ENCODE peak calls at places on chromosomes 7 and 10, in ten cellular contexts. J is choroid plexus epithelial cell, A is GM23338, D is epithelial cell of esophagus, X is astrocyte, V is stomach, K is sigmoid colon, I is psoas muscle, B is osteoblast, H is tibial artery. C is an unnamed sample.

GRCh38 chr10:14438057-14438456 is 107.3 kb upstream of the FRMD4A start:
- DNase-seq in J (no peak), A (no peak), D (no peak), X (no peak), V (no peak), K (no peak), I (no peak), B (no peak), H (no peak), C (no peak)

GRCh38 chr10:104811166-104811565 is 170.1 kb downstream of the SORCS3 start:
- DNase-seq in J (no peak), A (no peak), D (no peak), X (no peak), V (no peak), K (no peak), I (no peak), B (no peak), H (no peak), C (no peak)

GRCh38 chr7:15947749-15948148 is 261.3 kb upstream of the MEOX2 start:
- DNase-seq in J (peak), A (no peak), D (no peak), X (no peak), V (no peak), K (no peak), I (no peak), B (no peak), H (no peak), C (peak)

GRCh38 chr10:66784796-66785195 is 141.0 kb upstream of the LRRTM3 start:
- DNase-seq in J (no peak), A (no peak), D (no peak), X (peak), V (no peak), K (no peak), I (no peak), B (no peak), H (no peak), C (no peak)

GRCh38 chr10:129945941-129946760 is 17.9 kb downstream of the EBF3 start:
- DNase-seq in J (no peak), A (no peak), D (no peak), X (no peak), V (peak), K (peak), I (peak), B (peak), H (no peak), C (no peak)

GRCh38 chr7:2037805-2038635 is 194.7 kb downstream of the MAD1L1 start:
- DNase-seq in J (peak), A (no peak), D (no peak), X (peak), V (peak), K (peak), I (peak), B (peak), H (peak), C (no peak)

GRCh38 chr7:17941171-17941490 is 837 bp upstream of the SNX13 start:
- DNase-seq in J (peak), A (peak), D (peak), X (no peak), V (no peak), K (no peak), I (no peak), B (no peak), H (no peak), C (no peak)

GRCh38 chr10:50593523-50593922 is 30.2 kb downstream of the SGMS1 start:
- DNase-seq in J (peak), A (no peak), D (no peak), X (peak), V (no peak), K (no peak), I (no peak), B (no peak), H (no peak), C (no peak)

GRCh38 chr10:125033146-125033924 is 91.4 kb downstream of the ZRANB1 start:
- DNase-seq in J (no peak), A (no peak), D (no peak), X (no peak), V (no peak), K (no peak), I (no peak), B (no peak), H (no peak), C (no peak)

GRCh38 chr7:73701357-73701995 is 18.0 kb downstream of the STX1A start:
- DNase-seq in J (peak), A (peak), D (peak), X (peak), V (no peak), K (no peak), I (no peak), B (peak), H (no peak), C (no peak)

GRCh38 chr10:77360121-77360520 is 277.5 kb downstream of the KCNMA1 start:
- DNase-seq in J (no peak), A (no peak), D (peak), X (no peak), V (no peak), K (no peak), I (no peak), B (no peak), H (no peak), C (no peak)

GRCh38 chr7:1033546-1034145 is 10.7 kb upstream of the GPR146 start:
- DNase-seq in J (no peak), A (no peak), D (no peak), X (no peak), V (no peak), K (no peak), I (no peak), B (no peak), H (no peak), C (no peak)

GRCh38 chr10:112040696-112041095 is 142.9 kb downstream of the GPAM start:
- DNase-seq in J (no peak), A (no peak), D (no peak), X (no peak), V (no peak), K (no peak), I (no peak), B (no peak), H (no peak), C (no peak)

GRCh38 chr7:110224643-110225042 is 866.3 kb upstream of the LRRN3 start:
- DNase-seq in J (peak), A (no peak), D (peak), X (peak), V (no peak), K (no peak), I (no peak), B (no peak), H (no peak), C (no peak)

GRCh38 chr10:114181971-114182370 is 2.8 kb downstream of the TDRD1 start:
- DNase-seq in J (no peak), A (no peak), D (no peak), X (no peak), V (peak), K (no peak), I (peak), B (peak), H (no peak), C (no peak)

GRCh38 chr7:30164567-30164966 is 29.8 kb downstream of the MTURN start:
- DNase-seq in J (peak), A (peak), D (peak), X (peak), V (no peak), K (no peak), I (no peak), B (peak), H (no peak), C (no peak)

GRCh38 chr10:124983321-124983720 is 41.4 kb downstream of the ZRANB1 start:
- DNase-seq in J (no peak), A (peak), D (no peak), X (peak), V (no peak), K (no peak), I (no peak), B (no peak), H (no peak), C (no peak)

GRCh38 chr10:87694011-87694794 is 34.5 kb downstream of the PAPSS2 start:
- DNase-seq in J (no peak), A (no peak), D (no peak), X (no peak), V (no peak), K (no peak), I (no peak), B (no peak), H (no peak), C (no peak)

GRCh38 chr10:91251430-91252056 is 31.1 kb downstream of the PCGF5 start:
- DNase-seq in J (peak), A (peak), D (peak), X (peak), V (peak), K (peak), I (peak), B (no peak), H (peak), C (peak)

GRCh38 chr7:30771859-30772429 is 727 bp downstream of the MINDY4 start:
- DNase-seq in J (no peak), A (no peak), D (peak), X (no peak), V (no peak), K (no peak), I (no peak), B (peak), H (no peak), C (no peak)

GRCh38 chr10:788796-789748 is 99.6 kb upstream of the DIP2C start:
- DNase-seq in J (peak), A (peak), D (peak), X (peak), V (peak), K (peak), I (no peak), B (peak), H (peak), C (no peak)

GRCh38 chr10:5828725-5829124 is 15.5 kb upstream of the GDI2 start:
- DNase-seq in J (no peak), A (no peak), D (no peak), X (no peak), V (no peak), K (peak), I (no peak), B (no peak), H (no peak), C (no peak)

GRCh38 chr10:43265799-43266721 is 805 bp downstream of the RASGEF1A start:
- DNase-seq in J (no peak), A (peak), D (peak), X (no peak), V (peak), K (no peak), I (no peak), B (peak), H (no peak), C (no peak)
- TF ChIP-seq CTCF in J (no peak), A (peak), D (no peak), X (no peak), V (no peak), K (no peak), I (peak), B (no peak), H (no peak), C (peak)

GRCh38 chr7:44981035-44981706 is 2.4 kb upstream of the MYO1G start:
- DNase-seq in J (no peak), A (peak), D (peak), X (no peak), V (no peak), K (no peak), I (no peak), B (no peak), H (no peak), C (no peak)

GRCh38 chr7:44983742-44984477 is 5.1 kb upstream of the MYO1G start:
- DNase-seq in J (no peak), A (no peak), D (no peak), X (no peak), V (no peak), K (no peak), I (no peak), B (no peak), H (no peak), C (no peak)

GRCh38 chr7:44982970-44983369 is 4.2 kb upstream of the MYO1G start:
- DNase-seq in J (no peak), A (no peak), D (no peak), X (no peak), V (no peak), K (no peak), I (no peak), B (no peak), H (no peak), C (no peak)

GRCh38 chr7:44984478-44984758 is 5.6 kb upstream of the MYO1G start:
- DNase-seq in J (no peak), A (no peak), D (no peak), X (no peak), V (no peak), K (no peak), I (no peak), B (no peak), H (no peak), C (no peak)

GRCh38 chr7:44982535-44982923 is 3.7 kb upstream of the MYO1G start:
- DNase-seq in J (no peak), A (no peak), D (no peak), X (no peak), V (no peak), K (no peak), I (no peak), B (no peak), H (no peak), C (no peak)
- H3K4me3 ChIP-seq in J (no peak), A (no peak), D (no peak), X (no peak), V (no peak), K (no peak), I (no peak), B (no peak), H (no peak), C (no peak)

DNA sequence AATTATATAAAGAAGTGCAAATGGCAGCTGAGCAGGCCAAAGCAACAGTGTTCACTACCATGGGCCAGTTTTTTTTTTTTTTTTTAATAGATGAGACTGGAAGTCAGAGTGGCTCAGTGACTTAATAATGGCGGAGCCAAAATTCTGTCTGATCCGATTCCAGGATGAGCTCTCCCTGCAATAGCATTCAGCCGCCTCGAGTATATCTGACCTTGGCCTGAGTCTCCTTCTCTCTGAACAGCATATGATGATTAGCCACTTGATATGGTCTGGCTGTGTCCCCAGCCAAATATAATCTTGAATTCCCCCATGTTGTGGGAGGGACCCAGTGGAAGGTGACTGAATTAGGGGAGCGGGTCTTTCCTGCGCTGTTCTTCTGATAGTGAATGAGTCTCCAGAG is 76.7 kb upstream of the PRLHR start:
- DNase-seq in J (no peak), A (no peak), D (no peak), X (no peak), V (no peak), K (no peak), I (no peak), B (no peak), H (no peak), C (no peak)
- TF ChIP-seq CTCF in J (no peak), A (no peak), D (no peak), X (no peak), V (no peak), K (no peak), I (no peak), B (no peak), H (no peak), C (no peak)

GRCh38 chr10:107577226-107577625 is 412.7 kb upstream of the SORCS1 start:
- DNase-seq in J (no peak), A (no peak), D (no peak), X (no peak), V (no peak), K (no peak), I (no peak), B (no peak), H (no peak), C (no peak)

GRCh38 chr10:107585630-107586029 is 421.1 kb upstream of the SORCS1 start:
- DNase-seq in J (no peak), A (no peak), D (peak), X (no peak), V (no peak), K (no peak), I (no peak), B (no peak), H (no peak), C (no peak)

GRCh38 chr10:107576746-107577145 is 412.2 kb upstream of the SORCS1 start:
- DNase-seq in J (no peak), A (no peak), D (peak), X (no peak), V (peak), K (no peak), I (no peak), B (no peak), H (no peak), C (no peak)

GRCh38 chr10:107583974-107584373 is 419.5 kb upstream of the SORCS1 start:
- DNase-seq in J (peak), A (no peak), D (no peak), X (no peak), V (no peak), K (no peak), I (no peak), B (no peak), H (no peak), C (no peak)

DNA sequence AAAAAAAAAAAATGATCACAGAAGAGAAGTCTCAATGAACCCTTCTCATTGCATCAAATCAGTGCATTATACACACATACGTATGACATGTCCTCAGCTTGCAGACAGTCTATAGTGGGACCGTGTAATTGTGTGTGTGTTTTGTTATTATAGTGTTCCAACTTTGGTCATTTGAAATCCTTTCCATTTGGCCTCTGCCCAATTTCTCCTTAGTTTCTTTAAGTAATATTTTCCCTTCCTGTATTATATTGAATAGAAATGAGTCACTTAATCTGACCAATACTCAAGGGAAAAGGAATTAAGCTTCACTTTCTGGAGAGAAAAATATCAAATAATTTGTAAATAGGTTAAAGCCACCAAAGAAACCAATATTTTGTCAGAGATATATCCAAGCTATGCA is 415.5 kb upstream of the SORCS1 start:
- DNase-seq in J (no peak), A (no peak), D (no peak), X (no peak), V (no peak), K (no peak), I (no peak), B (no peak), H (no peak), C (no peak)
- H3K4me3 ChIP-seq in J (no peak), A (no peak), D (no peak), X (no peak), V (no peak), K (no peak), I (no peak), B (no peak), H (no peak), C (no peak)

DNA sequence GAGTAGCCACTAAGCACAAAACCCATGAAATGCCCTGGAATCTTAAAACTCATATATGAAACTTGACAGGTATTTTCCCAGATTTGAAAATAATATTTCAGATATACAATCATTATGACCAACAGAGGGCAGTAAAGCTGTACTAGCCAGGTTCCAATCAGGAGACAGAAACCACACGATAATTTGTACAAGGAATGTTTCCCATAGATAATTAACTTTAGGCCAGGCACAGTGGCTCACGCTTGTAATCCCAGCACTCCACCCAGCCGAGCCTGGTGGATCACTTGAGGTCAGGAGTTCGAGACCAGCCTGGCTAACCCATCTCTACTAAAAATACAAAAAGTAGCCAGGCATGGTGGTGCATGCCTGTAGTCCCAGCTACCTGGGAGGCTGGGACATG is 31.0 kb upstream of the NUB1 start:
- DNase-seq in J (peak), A (no peak), D (peak), X (no peak), V (no peak), K (no peak), I (no peak), B (no peak), H (no peak), C (no peak)
- TF ChIP-seq CTCF in J (peak), A (peak), D (peak), X (peak), V (no peak), K (no peak), I (peak), B (peak), H (peak), C (peak)

DNA sequence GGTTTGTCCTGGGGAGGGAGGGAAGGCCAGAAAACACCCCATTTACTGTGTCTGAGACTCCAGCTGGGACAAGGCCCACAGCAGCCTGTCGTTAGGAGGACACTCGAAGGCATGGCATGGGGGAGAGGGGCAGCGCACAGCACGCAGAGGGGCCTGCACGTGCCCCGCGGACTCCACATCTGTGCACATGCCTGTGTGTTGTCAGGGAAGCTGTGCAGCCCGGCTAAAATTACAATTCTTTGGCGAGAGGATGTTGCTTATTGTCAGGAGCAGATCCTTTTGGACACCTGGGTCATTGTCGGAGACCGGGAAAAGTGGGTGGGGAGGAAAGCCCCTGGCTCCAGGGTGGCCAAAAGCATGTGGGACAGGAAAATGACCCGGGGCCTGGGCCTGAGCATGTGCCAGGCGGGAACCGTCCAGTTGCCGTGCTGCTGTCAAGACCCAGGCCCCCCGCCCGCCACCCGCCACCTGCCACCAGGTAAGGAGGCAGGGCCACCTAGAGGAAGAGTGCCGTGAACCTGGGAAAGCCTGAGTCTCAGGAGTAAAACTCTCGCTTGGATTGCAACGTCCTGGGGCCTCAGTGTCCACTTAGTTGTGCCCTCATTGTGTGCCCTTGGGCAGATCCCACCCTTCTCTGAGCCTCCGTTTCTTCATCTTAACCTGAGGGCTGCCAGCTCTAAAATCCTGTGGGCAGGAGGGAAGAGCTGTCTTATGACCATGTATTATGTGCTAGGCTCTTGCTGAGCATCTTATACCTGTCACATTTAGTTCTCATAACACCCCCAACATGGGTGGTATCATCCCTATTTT is 7.2 kb downstream of the VSIR start:
- DNase-seq in J (no peak), A (no peak), D (no peak), X (no peak), V (no peak), K (no peak), I (no peak), B (no peak), H (no peak), C (no peak)
- H3K4me3 ChIP-seq in J (no peak), A (no peak), D (no peak), X (no peak), V (no peak), K (no peak), I (no peak), B (no peak), H (no peak), C (no peak)

C was measured in AG04449.